ENCODE peak calls at places on chromosomes 4 and X, in seven cellular contexts. L is T-helper 9 cell, G is upper lobe of right lung, H is NCI-H748 treated with DMSO at 0.1 percent for 48 hours, Q is posterior cingulate gyrus, E is psoas muscle, C is MCF 10A. O is an unnamed sample.

GRCh38 chr4:110508827-110509446 is 33.0 kb downstream of the ENPEP start:
- DNase-seq in H (peak; percentile 1), G (no peak), L (no peak), C (peak; percentile 55), E (no peak), Q (no peak), O (no peak)

GRCh38 chr4:106583567-106583966 is 215.0 kb upstream of the GIMD1 start:
- DNase-seq in H (no peak), G (no peak), C (peak; percentile 82), E (no peak), Q (no peak), L (no peak), O (no peak)

GRCh38 chr4:41396214-41396613 is 139.5 kb downstream of the UCHL1 start:
- DNase-seq in G (no peak), C (no peak), H (no peak), E (no peak), Q (no peak), L (no peak), O (no peak)

GRCh38 chr4:68342139-68342538 is 7.8 kb downstream of the YTHDC1 start:
- DNase-seq in L (no peak), G (no peak), E (no peak), C (peak; percentile 74), H (no peak), Q (no peak), O (no peak)

GRCh38 chrX:50093627-50094026 is 107.2 kb downstream of the AKAP4 start:
- DNase-seq in G (no peak), C (no peak), E (no peak), L (no peak), Q (no peak), H (no peak), O (no peak)

GRCh38 chr4:25081866-25082471 is 51.2 kb upstream of the LGI2 start:
- DNase-seq in L (no peak), Q (no peak), H (no peak), E (no peak), G (no peak), C (no peak), O (no peak)

GRCh38 chr4:100891808-100892207 is 374.0 kb upstream of the EMCN start:
- DNase-seq in Q (no peak), L (no peak), H (no peak), C (no peak), E (no peak), G (no peak), O (no peak)

GRCh38 chr4:118742050-118742449 is 56.9 kb downstream of the METTL14 start:
- DNase-seq in G (no peak), L (no peak), C (no peak), Q (no peak), H (no peak), E (no peak), O (no peak)

GRCh38 chrX:40109288-40110008 is 11.7 kb upstream of the BCOR start:
- DNase-seq in H (peak; percentile 16), G (peak; percentile 82), Q (no peak), C (peak; percentile 56), E (peak; percentile 75), L (no peak), O (no peak)

GRCh38 chrX:16718824-16719333 is 533 bp upstream of the SYAP1 start:
- DNase-seq in Q (no peak), G (no peak), L (no peak), H (peak; percentile 32), C (no peak), E (no peak), O (no peak)

GRCh38 chrX:118675336-118675965 is 52.0 kb upstream of the IL13RA1 start:
- DNase-seq in E (no peak), Q (no peak), G (no peak), C (no peak), H (no peak), L (no peak), O (no peak)

GRCh38 chr4:102129810-102130209 is 215.5 kb downstream of the SLC39A8 start:
- DNase-seq in Q (no peak), L (no peak), G (no peak), H (no peak), C (no peak), E (no peak), O (no peak)

GRCh38 chr4:6092971-6093370 is 74.7 kb upstream of the C4orf50 start:
- DNase-seq in H (no peak), Q (no peak), C (no peak), L (no peak), G (no peak), E (no peak), O (no peak)

GRCh38 chr4:3871181-3871852 is 105.1 kb downstream of the ADRA2C start:
- DNase-seq in Q (no peak), L (no peak), E (no peak), C (no peak), G (peak; percentile 56), H (peak; percentile 8), O (no peak)

GRCh38 chr4:128979934-128980333 is 113.4 kb downstream of the SCLT1 start:
- DNase-seq in Q (no peak), C (peak; percentile 78), L (no peak), E (no peak), G (no peak), H (no peak), O (no peak)

GRCh38 chr4:87961993-87962791 is 13.3 kb upstream of the SPP1 start:
- DNase-seq in C (peak; percentile 76), Q (no peak), G (no peak), L (no peak), E (no peak), H (no peak), O (no peak)

GRCh38 chrX:136635235-136635634 is 12.7 kb upstream of the CD40LG start:
- DNase-seq in L (no peak), H (no peak), E (no peak), Q (no peak), C (no peak), G (no peak), O (peak; percentile 11)

GRCh38 chrX:125298871-125299270 is 20.8 kb upstream of the TEX13C start:
- DNase-seq in Q (no peak), L (no peak), E (no peak), H (no peak), G (no peak), C (no peak), O (no peak)

GRCh38 chrX:43345166-43345565 is 310.9 kb upstream of the MAOA start:
- DNase-seq in Q (no peak), E (no peak), H (no peak), C (no peak), G (no peak), L (no peak), O (no peak)

GRCh38 chrX:103741879-103742278 is 31.2 kb downstream of the TMEM31 start:
- DNase-seq in L (no peak), G (no peak), E (no peak), H (no peak), Q (no peak), C (no peak), O (no peak)

GRCh38 chr4:108166441-108167315 is 2.1 kb downstream of the LEF1 start:
- DNase-seq in Q (no peak), E (no peak), H (peak; percentile 46), L (peak; percentile 30), C (no peak), G (no peak), O (peak; percentile 55)

GRCh38 chrX:136141569-136141968 is 5.8 kb upstream of the FHL1 start:
- DNase-seq in E (no peak), C (no peak), L (no peak), H (no peak), G (no peak), Q (no peak), O (no peak)

GRCh38 chr4:5710962-5711478 is at the start of gene EVC:
- DNase-seq in H (peak; percentile 1), C (peak; percentile 78), G (peak; percentile 90), E (peak; percentile 81), L (no peak), Q (no peak), O (no peak)

GRCh38 chr4:180898305-180898704 is 1344.9 kb upstream of the TENM3 start:
- DNase-seq in Q (no peak), H (no peak), E (no peak), C (no peak), G (no peak), L (no peak), O (no peak)

GRCh38 chrX:2828404-2829065 is at the start of gene GYG2:
- DNase-seq in C (no peak), Q (no peak), E (no peak), H (no peak), G (no peak), L (no peak), O (no peak)

GRCh38 chrX:111445485-111445884 is 33.5 kb upstream of the DCX start:
- DNase-seq in C (peak; percentile 69), E (no peak), H (peak; percentile 72), G (no peak), L (no peak), Q (no peak), O (no peak)

GRCh38 chrX:110213183-110213582 is 104.7 kb downstream of the AMMECR1 start:
- DNase-seq in G (no peak), Q (no peak), L (no peak), E (no peak), C (no peak), H (no peak), O (no peak)

GRCh38 chrX:50707955-50708694 is 105.9 kb downstream of the SHROOM4 start:
- DNase-seq in G (no peak), Q (no peak), E (no peak), L (no peak), H (no peak), C (no peak), O (no peak)

GRCh38 chr4:184932343-184932742 is 85.9 kb upstream of the HELT start:
- DNase-seq in Q (no peak), L (no peak), C (no peak), G (no peak), E (no peak), H (no peak), O (no peak)

GRCh38 chrX:136735604-136736003 is 45.1 kb downstream of the ARHGEF6 start:
- DNase-seq in Q (no peak), G (no peak), L (no peak), H (no peak), E (no peak), C (no peak), O (no peak)

GRCh38 chrX:78997870-78998558 is 52.8 kb downstream of the P2RY10 start:
- DNase-seq in E (no peak), L (peak; percentile 8), H (no peak), G (no peak), C (no peak), Q (no peak), O (peak; percentile 23)

GRCh38 chr4:3114377-3114776 is 39.9 kb downstream of the HTT start:
- DNase-seq in E (no peak), G (no peak), Q (no peak), L (no peak), C (no peak), H (no peak), O (no peak)

GRCh38 chr4:86307432-86307831 is 52.4 kb downstream of the MAPK10 start:
- DNase-seq in L (no peak), G (no peak), Q (no peak), C (peak; percentile 25), E (no peak), H (no peak), O (no peak)

GRCh38 chrX:86078650-86079049 is 31.3 kb upstream of the CHM start:
- DNase-seq in H (no peak), G (no peak), E (no peak), L (no peak), C (no peak), Q (no peak), O (no peak)

GRCh38 chrX:6095469-6095868 is 133.2 kb downstream of the NLGN4X start:
- DNase-seq in H (no peak), C (no peak), L (no peak), G (no peak), Q (no peak), E (no peak), O (no peak)

GRCh38 chr4:54228064-54228527 is 997 bp upstream of the PDGFRA start:
- DNase-seq in C (peak; percentile 71), H (peak; percentile 61), G (peak; percentile 80), Q (peak; percentile 54), E (peak; percentile 79), L (no peak), O (no peak)

GRCh38 chrX:23908219-23909003 is 605 bp downstream of the CXorf58 start:
- DNase-seq in E (no peak), H (no peak), C (no peak), G (no peak), L (no peak), Q (no peak), O (no peak)

O was measured in CD8-positive, alpha-beta T cell.